ENCODE peak calls at places on chromosomes 1 and 21, in nine cellular contexts. G is naive B cell, B is body of pancreas, N is fibroblast of the conjunctiva, S is activated T-helper 1 cell treated with Interleukin-2 at 50 U/mL for 16 hours, K is left colon, A is progenitor cell of endocrine pancreas, L is GM23248, C is amniotic stem cell. W is an unnamed sample.

GRCh38 chr1:31155216-31155806 is 84.4 kb downstream of the NKAIN1 start:
- DNase-seq in G (peak), B (peak), N (peak), S (peak), K (peak), A (peak), L (peak), C (no peak), W (peak)

GRCh38 chr1:19735419-19736127 is 64.1 kb downstream of the TMCO4 start:
- DNase-seq in G (no peak), B (peak), N (peak), S (no peak), K (peak), A (no peak), L (peak), C (peak), W (peak)

GRCh38 chr21:36109868-36110267 is 25.0 kb upstream of the CBR3 start:
- DNase-seq in G (no peak), B (no peak), N (no peak), S (no peak), K (no peak), A (no peak), L (no peak), C (no peak), W (no peak)

GRCh38 chr21:25850126-25850831 is 115.5 kb downstream of the GABPA start:
- DNase-seq in G (no peak), B (no peak), N (no peak), S (no peak), K (no peak), A (no peak), L (no peak), C (no peak), W (no peak)

GRCh38 chr1:61058477-61059245 is 23.7 kb upstream of the NFIA start:
- DNase-seq in G (no peak), B (no peak), N (no peak), S (no peak), K (no peak), A (no peak), L (peak), C (no peak), W (no peak)

GRCh38 chr1:161074676-161075368 is 5.1 kb upstream of the ARHGAP30 start:
- DNase-seq in G (no peak), B (no peak), N (no peak), S (no peak), K (no peak), A (no peak), L (no peak), C (no peak), W (peak)

GRCh38 chr1:165060285-165060793 is 296.2 kb downstream of the LMX1A start:
- DNase-seq in G (no peak), B (no peak), N (no peak), S (no peak), K (no peak), A (no peak), L (peak), C (no peak), W (no peak)

GRCh38 chr1:109933856-109934711 is 23.4 kb downstream of the CSF1 start:
- DNase-seq in G (no peak), B (no peak), N (no peak), S (no peak), K (no peak), A (no peak), L (peak), C (peak), W (no peak)

GRCh38 chr1:179082308-179083030 is 599 bp downstream of the TOR3A start:
- DNase-seq in G (no peak), B (peak), N (no peak), S (peak), K (peak), A (no peak), L (peak), C (no peak), W (no peak)

GRCh38 chr1:153803479-153804056 is 28.4 kb downstream of the SLC27A3 start:
- DNase-seq in G (no peak), B (no peak), N (no peak), S (no peak), K (no peak), A (no peak), L (no peak), C (no peak), W (no peak)

GRCh38 chr1:231883382-231883781 is 256.8 kb downstream of the DISC1 start:
- DNase-seq in G (no peak), B (no peak), N (no peak), S (no peak), K (no peak), A (no peak), L (no peak), C (no peak), W (no peak)

GRCh38 chr1:110630770-110631663 is 24.9 kb upstream of the KCNA2 start:
- DNase-seq in G (peak), B (peak), N (peak), S (peak), K (peak), A (peak), L (peak), C (peak), W (peak)

W was measured in ureter.